ENCODE peak calls at places on chromosomes 3 and 15, in nine cellular contexts. D, Y, B, X, U, Z, I, L and J are unnamed samples.

GRCh38 chr3:78880588-78881461 is 887.0 kb downstream of the ROBO1 start:
- DNase-seq in L (no peak), Y (no peak), B (no peak), X (no peak), I (no peak), Z (no peak), D (no peak), U (no peak), J (no peak)

GRCh38 chr15:96359772-96360498 is 29.4 kb downstream of the NR2F2 start:
- DNase-seq in I (peak; percentile 41), Z (no peak), Y (no peak), L (peak; percentile 61), D (no peak), B (no peak), X (no peak), U (no peak), J (peak; percentile 43)

GRCh38 chr15:68578175-68578959 is 426 bp upstream of the CORO2B start:
- DNase-seq in U (peak; percentile 75), X (no peak), Z (peak; percentile 47), B (no peak), I (peak; percentile 77), Y (no peak), D (peak; percentile 39), L (peak; percentile 88), J (peak; percentile 94)

GRCh38 chr3:48661501-48662139 is 1.1 kb downstream of the CELSR3 start:
- DNase-seq in I (peak; percentile 60), Y (peak; percentile 48), D (no peak), Z (peak; percentile 32), X (peak; percentile 70), B (no peak), L (peak; percentile 79), U (peak; percentile 75), J (peak; percentile 78)

GRCh38 chr15:95300958-95301357 is 1029.5 kb upstream of the NR2F2 start:
- DNase-seq in L (no peak), X (peak; percentile 20), U (no peak), B (no peak), I (no peak), D (no peak), Y (no peak), Z (no peak), J (no peak)

GRCh38 chr3:49124203-49124602 is 3.6 kb upstream of the USP19 start:
- DNase-seq in D (no peak), B (no peak), Y (no peak), Z (no peak), I (no peak), U (no peak), X (no peak), L (no peak), J (no peak)

GRCh38 chr3:9226326-9226725 is 23.1 kb downstream of the SRGAP3 start:
- DNase-seq in Y (no peak), L (no peak), D (no peak), U (no peak), X (no peak), I (no peak), Z (no peak), B (no peak), J (no peak)

GRCh38 chr3:36303286-36303685 is 77.0 kb upstream of the STAC start:
- DNase-seq in X (no peak), U (no peak), Y (no peak), I (no peak), B (no peak), Z (no peak), L (no peak), D (no peak), J (no peak)

GRCh38 chr3:141981084-141981483 is 104.6 kb downstream of the ATP1B3 start:
- DNase-seq in D (no peak), X (no peak), Y (no peak), U (no peak), Z (no peak), I (no peak), L (no peak), B (no peak), J (no peak)

GRCh38 chr3:159149633-159150032 is 347.8 kb downstream of the MFSD1 start:
- DNase-seq in B (no peak), L (no peak), X (no peak), Y (no peak), I (no peak), D (no peak), U (no peak), Z (no peak), J (no peak)

GRCh38 chr3:77254967-77255831 is 215.3 kb downstream of the ROBO2 start:
- DNase-seq in D (peak; percentile 30), Y (no peak), X (peak; percentile 46), U (peak; percentile 60), Z (peak; percentile 52), L (no peak), B (no peak), I (no peak), J (no peak)

GRCh38 chr3:32366638-32367368 is 24.9 kb upstream of the CMTM7 start:
- DNase-seq in B (no peak), Z (no peak), Y (no peak), X (peak; percentile 72), D (no peak), L (no peak), U (no peak), I (no peak), J (no peak)

GRCh38 chr3:123595396-123595795 is 10.5 kb upstream of the HACD2 start:
- DNase-seq in X (no peak), D (no peak), L (no peak), U (no peak), I (no peak), Y (no peak), Z (no peak), B (no peak), J (no peak)

GRCh38 chr3:184230081-184230602 is 757 bp downstream of the VWA5B2 start:
- DNase-seq in I (no peak), D (no peak), U (no peak), B (peak; percentile 6), Z (no peak), L (no peak), Y (no peak), X (no peak), J (no peak)

GRCh38 chr3:71601811-71602210 is 18.3 kb upstream of the FOXP1 start:
- DNase-seq in D (no peak), U (no peak), X (no peak), L (no peak), Z (peak; percentile 7), B (no peak), Y (no peak), I (no peak), J (no peak)

GRCh38 chr3:31533169-31533870 is 595 bp downstream of the STT3B start:
- DNase-seq in L (peak; percentile 69), B (no peak), Z (peak; percentile 29), I (peak; percentile 55), X (peak; percentile 67), D (no peak), Y (no peak), U (peak; percentile 48), J (peak; percentile 74)

GRCh38 chr3:12663311-12663935 is 494 bp downstream of the RAF1 start:
- DNase-seq in Z (peak; percentile 17), D (no peak), Y (peak; percentile 10), L (peak; percentile 75), X (no peak), B (no peak), I (peak; percentile 58), U (peak; percentile 54), J (peak; percentile 73)

GRCh38 chr3:51954713-51955112 is 468 bp upstream of the GPR62 start:
- DNase-seq in I (no peak), Y (no peak), Z (no peak), D (no peak), L (no peak), B (no peak), U (no peak), X (no peak), J (no peak)

GRCh38 chr3:15859507-15860013 is 61.8 kb upstream of the ANKRD28 start:
- DNase-seq in X (peak; percentile 89), B (peak; percentile 60), Y (peak; percentile 42), L (peak; percentile 92), D (peak; percentile 59), U (peak; percentile 74), Z (peak; percentile 86), I (peak; percentile 84), J (peak; percentile 84)

GRCh38 chr3:10434938-10435336 is 70.4 kb downstream of the ATP2B2 start:
- DNase-seq in D (no peak), X (no peak), B (no peak), Y (no peak), L (no peak), U (no peak), I (no peak), Z (no peak), J (no peak)